ENCODE peak calls at places on chromosomes 12 and 14, in five cellular contexts. Y is NCI-H1105 treated with DMSO at 0.1 percent for 48 hours, Q is GM19239, E is anterior cingulate cortex, D is T follicular helper cell. B is an unnamed sample.

GRCh38 chr14:105292810-105293711 is 7.7 kb downstream of the BRF1 start:
- DNase-seq in Y (no peak), E (no peak), D (no peak), Q (no peak), B (no peak)

GRCh38 chr14:98444077-98444476 is 827.9 kb downstream of the BCL11B start:
- DNase-seq in E (no peak), D (peak), Q (no peak), Y (no peak), B (peak)

GRCh38 chr12:22458301-22458917 is 85.9 kb downstream of the C2CD5 start:
- DNase-seq in Q (no peak), E (no peak), D (no peak), Y (peak), B (no peak)

GRCh38 chr14:75409425-75410205 is 18.2 kb upstream of the JDP2 start:
- DNase-seq in Y (no peak), E (no peak), D (no peak), Q (no peak), B (no peak)

GRCh38 chr14:71089974-71090373 is 182.7 kb downstream of the PCNX1 start:
- DNase-seq in E (no peak), D (no peak), Q (no peak), Y (no peak), B (no peak)

GRCh38 chr14:85731198-85731597 is 201.3 kb downstream of the FLRT2 start:
- DNase-seq in Q (no peak), Y (no peak), E (no peak), D (no peak), B (no peak)

GRCh38 chr14:52701223-52701622 is 5.8 kb upstream of the PSMC6 start:
- DNase-seq in Q (no peak), E (no peak), Y (no peak), D (no peak), B (no peak)

GRCh38 chr14:101865288-101865687 is 99.1 kb upstream of the DYNC1H1 start:
- DNase-seq in D (no peak), E (no peak), Q (no peak), Y (no peak), B (no peak)

GRCh38 chr12:19719650-19720049 is 280.4 kb downstream of the AEBP2 start:
- DNase-seq in Y (no peak), Q (no peak), E (no peak), D (no peak), B (no peak)

GRCh38 chr12:19978193-19978592 is 390.1 kb upstream of the PDE3A start:
- DNase-seq in Q (no peak), E (no peak), D (no peak), Y (no peak), B (no peak)

GRCh38 chr12:124374567-124374966 is 79.7 kb downstream of the RFLNA start:
- DNase-seq in Y (no peak), E (no peak), D (no peak), Q (no peak), B (no peak)

GRCh38 chr14:102824832-102825231 is 47.6 kb downstream of the TRAF3 start:
- DNase-seq in Q (no peak), E (peak), Y (no peak), D (no peak), B (no peak)

GRCh38 chr14:94313991-94314655 is 9.0 kb downstream of the SERPINA6 start:
- DNase-seq in Q (no peak), D (no peak), Y (no peak), E (no peak), B (no peak)

GRCh38 chr12:124240493-124240892 is 54.4 kb upstream of the RFLNA start:
- DNase-seq in D (no peak), E (no peak), Y (no peak), Q (peak), B (no peak)

GRCh38 chr14:39102265-39102968 is 618 bp downstream of the SEC23A start:
- DNase-seq in E (peak), Y (peak), D (no peak), Q (no peak), B (no peak)

GRCh38 chr14:61420326-61420725 is 98.9 kb downstream of the PRKCH start:
- DNase-seq in Y (no peak), Q (no peak), E (no peak), D (peak), B (peak)

GRCh38 chr12:122023339-122024131 is 1.9 kb downstream of the BCL7A start:
- DNase-seq in E (peak), Y (peak), D (no peak), Q (no peak), B (no peak)

GRCh38 chr12:31591308-31591901 is 469 bp upstream of the DENND5B start:
- DNase-seq in D (no peak), Q (no peak), Y (no peak), E (peak), B (no peak)

GRCh38 chr12:101076940-101077351 is 133.1 kb downstream of the SLC5A8 start:
- DNase-seq in Q (no peak), D (no peak), Y (no peak), E (no peak), B (no peak)

GRCh38 chr12:65615091-65615490 is 209.2 kb upstream of the HMGA2 start:
- DNase-seq in Y (no peak), E (no peak), D (no peak), Q (no peak), B (no peak)

GRCh38 chr14:45201908-45202307 is 51.1 kb downstream of the MIS18BP1 start:
- DNase-seq in E (peak), Q (no peak), Y (no peak), D (no peak), B (no peak)

GRCh38 chr12:132398386-132398991 is 69.1 kb upstream of the GALNT9 start:
- DNase-seq in D (no peak), E (no peak), Y (no peak), Q (no peak), B (no peak)

GRCh38 chr14:77206877-77207389 is 25.3 kb downstream of the TMEM63C start:
- DNase-seq in Y (no peak), D (no peak), E (no peak), Q (no peak), B (no peak)

GRCh38 chr14:68977741-68978549 is 1.2 kb downstream of the ACTN1 start:
- DNase-seq in Q (peak), Y (peak), E (no peak), D (peak), B (no peak)

GRCh38 chr12:87845995-87846483 is 183.2 kb downstream of the C12orf50 start:
- DNase-seq in E (no peak), Y (no peak), Q (no peak), D (no peak), B (no peak)

GRCh38 chr12:13887774-13888388 is 93.5 kb downstream of the GRIN2B start:
- DNase-seq in E (no peak), D (no peak), Q (no peak), Y (no peak), B (no peak)

B was measured in T-helper 22 cell.